ENCODE peak calls at places on chromosomes 16 and 17, in eight cellular contexts. A is IMR-90, P is spleen, C is thoracic aorta, E is choroid plexus epithelial cell, G is astrocyte, S is right cardiac atrium, I is AG09309. F is an unnamed sample.

GRCh38 chr17:82734987-82735866 is at the start of gene FN3K:
- DNase-seq in C (no peak), S (peak; percentile 74), I (peak; percentile 17), P (peak; percentile 80), E (peak; percentile 72), A (peak; percentile 85), G (peak; percentile 70), F (no peak)

GRCh38 chr17:43695968-43696865 is 34.5 kb upstream of the MEOX1 start:
- DNase-seq in P (no peak), E (no peak), A (peak; percentile 20), S (peak; percentile 38), I (no peak), C (peak; percentile 32), G (peak; percentile 23), F (no peak)

GRCh38 chr16:89958068-89958467 is 9.5 kb downstream of the DEF8 start:
- DNase-seq in E (peak; percentile 37), P (peak; percentile 75), S (peak; percentile 49), G (no peak), C (no peak), A (peak; percentile 11), I (no peak), F (peak; percentile 6)

GRCh38 chr16:89035698-89036570 is 57.7 kb upstream of the ACSF3 start:
- DNase-seq in I (no peak), E (no peak), C (no peak), G (no peak), P (peak; percentile 47), S (peak; percentile 2), A (no peak), F (no peak)

GRCh38 chr16:14531101-14531500 is 99.0 kb downstream of the PARN start:
- DNase-seq in A (no peak), C (no peak), S (no peak), G (no peak), E (no peak), P (no peak), I (no peak), F (no peak)

GRCh38 chr16:81602377-81602776 is 157.8 kb downstream of the CMIP start:
- DNase-seq in S (no peak), E (no peak), I (no peak), G (no peak), A (no peak), P (no peak), C (no peak), F (no peak)

GRCh38 chr17:13626703-13627102 is 25.0 kb upstream of the HS3ST3A1 start:
- DNase-seq in C (no peak), A (peak; percentile 91), E (peak; percentile 76), G (peak; percentile 89), I (peak; percentile 33), S (no peak), P (no peak), F (peak; percentile 72)

GRCh38 chr17:76199466-76199865 is 40.8 kb downstream of the RNF157 start:
- DNase-seq in G (no peak), E (no peak), S (no peak), A (no peak), I (no peak), C (no peak), P (no peak), F (no peak)

GRCh38 chr17:76272541-76273434 is 7.6 kb downstream of the UBALD2 start:
- DNase-seq in C (no peak), P (peak; percentile 84), G (no peak), I (no peak), A (no peak), E (no peak), S (no peak), F (no peak)

GRCh38 chr17:20896153-20896649 is 146.6 kb downstream of the USP22 start:
- DNase-seq in C (no peak), A (peak; percentile 1), G (no peak), P (no peak), I (no peak), E (peak; percentile 27), S (peak; percentile 19), F (no peak)

GRCh38 chr17:50023520-50023919 is 28.5 kb upstream of the DLX3 start:
- DNase-seq in C (no peak), I (no peak), S (no peak), A (no peak), E (no peak), P (no peak), G (no peak), F (no peak)

GRCh38 chr17:13002761-13003453 is 14.9 kb downstream of the ELAC2 start:
- DNase-seq in A (peak; percentile 77), C (peak; percentile 57), S (peak; percentile 81), I (peak; percentile 40), G (peak; percentile 40), P (no peak), E (peak; percentile 85), F (peak; percentile 44)

GRCh38 chr17:3965123-3965800 is 1.0 kb upstream of the ATP2A3 start:
- DNase-seq in G (no peak), E (peak; percentile 28), C (no peak), I (no peak), P (peak; percentile 93), S (peak; percentile 72), A (no peak), F (no peak)
- H3K4me3 ChIP-seq in G (no peak overlapping the region), E (peak overlapping the region; percentile 44), C (peak overlapping the region; percentile 84), I (peak overlapping the region; percentile 28), P (peak overlapping the region; percentile 85), S (peak overlapping the region; percentile 55), A (no peak overlapping the region), F (peak overlapping the region; percentile 36)

GRCh38 chr17:2853722-2854580 is 57.7 kb downstream of the RAP1GAP2 start:
- DNase-seq in P (peak; percentile 79), E (no peak), S (peak; percentile 28), C (no peak), A (no peak), G (no peak), I (no peak), F (peak; percentile 18)
- H3K4me3 ChIP-seq in P (peak overlapping the region; percentile 38), E (peak overlapping the region; percentile 33), S (peak overlapping the region; percentile 89), C (peak overlapping the region; percentile 88), A (peak overlapping the region; percentile 89), G (peak overlapping the region; percentile 53), I (peak overlapping the region; percentile 19), F (peak overlapping the region; percentile 58)

GRCh38 chr17:72150632-72151460 is 30.0 kb downstream of the SOX9 start:
- DNase-seq in I (no peak), S (no peak), E (no peak), P (no peak), A (no peak), G (peak; percentile 45), C (no peak), F (no peak)

GRCh38 chr17:72145972-72146755 is 25.3 kb downstream of the SOX9 start:
- DNase-seq in E (peak; percentile 45), A (peak; percentile 60), P (no peak), C (no peak), S (no peak), I (no peak), G (peak; percentile 50), F (no peak)

GRCh38 chr17:72152392-72152727 is 31.5 kb downstream of the SOX9 start:
- DNase-seq in A (peak; percentile 25), S (no peak), I (no peak), E (no peak), G (no peak), C (no peak), P (no peak), F (no peak)

DNA sequence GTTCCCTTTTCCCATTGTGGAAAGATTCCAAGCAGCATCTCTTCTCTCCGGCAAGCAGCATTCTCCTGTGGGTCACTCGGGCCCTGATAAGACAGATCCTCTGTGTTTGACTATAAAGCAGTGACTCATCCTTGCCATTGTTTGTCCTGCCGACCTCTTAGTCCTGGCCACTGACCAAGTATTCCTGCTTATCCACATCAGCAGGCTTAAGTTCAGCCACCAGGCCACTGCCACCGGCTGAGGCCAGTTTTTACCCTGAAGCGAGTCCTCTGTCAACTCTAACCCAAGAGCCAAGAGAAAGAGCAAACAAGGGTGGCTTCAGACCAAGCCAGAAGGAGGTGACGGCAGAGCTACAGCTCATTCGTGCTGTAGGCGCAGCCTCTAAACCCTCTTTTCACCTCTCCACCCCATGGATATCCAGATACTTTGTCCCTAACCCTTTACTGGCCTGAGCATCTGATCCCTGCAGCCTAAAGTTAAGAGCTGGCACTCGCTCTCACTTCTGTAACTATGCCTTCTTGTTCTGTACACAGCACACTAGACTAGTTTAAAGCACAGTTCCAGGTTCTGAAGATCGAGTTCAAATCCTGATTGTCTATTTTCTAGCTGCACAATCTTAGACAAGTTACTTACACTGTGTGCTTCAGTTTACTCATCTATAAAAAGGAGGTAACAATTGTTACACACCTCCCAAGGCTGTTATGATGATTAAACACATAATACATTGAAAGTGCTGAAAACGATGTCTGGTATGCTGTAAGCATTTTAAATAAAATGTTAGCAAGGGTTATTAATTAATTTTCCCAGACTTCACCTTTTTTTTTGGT is 31.0 kb downstream of the SOX9 start:
- DNase-seq in C (no peak), I (no peak), A (peak; percentile 72), P (no peak), S (peak; percentile 69), E (peak; percentile 38), G (peak; percentile 89), F (peak; percentile 44)
- H3K4me3 ChIP-seq in C (no peak overlapping the region), I (no peak overlapping the region), A (no peak overlapping the region), P (no peak overlapping the region), S (no peak overlapping the region), E (no peak overlapping the region), G (peak overlapping the region; percentile 2), F (no peak overlapping the region)

GRCh38 chr16:68643847-68644246 is 1.3 kb upstream of the CDH3 start:
- DNase-seq in I (no peak), S (no peak), E (no peak), A (no peak), G (no peak), P (no peak), C (no peak), F (no peak)

GRCh38 chr16:68642436-68643064 is 2.6 kb upstream of the CDH3 start:
- DNase-seq in G (peak; percentile 50), E (peak; percentile 23), P (no peak), A (no peak), C (no peak), I (no peak), S (no peak), F (peak; percentile 78)

GRCh38 chr16:68643227-68643626 is 1.9 kb upstream of the CDH3 start:
- DNase-seq in P (peak; percentile 31), I (no peak), A (no peak), G (no peak), C (no peak), E (no peak), S (no peak), F (no peak)

GRCh38 chr16:68640972-68641371 is 4.1 kb upstream of the CDH3 start:
- DNase-seq in A (no peak), G (peak; percentile 70), C (no peak), E (peak; percentile 48), P (no peak), I (no peak), S (no peak), F (peak; percentile 88)

DNA sequence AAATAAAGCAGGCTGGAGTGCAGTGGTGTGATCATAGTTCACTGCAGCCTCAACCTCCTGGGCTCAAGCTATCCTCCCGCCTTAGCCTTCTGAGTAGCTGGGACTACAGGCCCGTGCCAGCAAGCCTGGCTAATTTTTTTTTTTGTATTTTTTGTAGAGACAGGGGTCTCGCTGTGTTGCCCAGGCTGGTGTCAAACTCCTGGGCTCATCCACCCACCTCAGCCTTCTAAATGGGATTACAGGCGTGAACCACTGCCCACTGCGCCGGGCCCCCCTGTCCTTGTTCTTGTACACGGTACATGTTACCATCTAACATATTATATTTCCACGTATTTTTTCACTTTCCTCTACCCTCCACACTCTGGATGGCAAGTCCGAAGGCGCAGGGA is 3.1 kb upstream of the CDH3 start:
- DNase-seq in E (no peak), P (no peak), S (no peak), G (no peak), A (no peak), C (no peak), I (no peak), F (no peak)
- H3K4me3 ChIP-seq in E (no peak overlapping the region), P (no peak overlapping the region), S (no peak overlapping the region), G (no peak overlapping the region), A (no peak overlapping the region), C (no peak overlapping the region), I (no peak overlapping the region), F (no peak overlapping the region)